ENCODE peak calls at places on chromosomes 5 and 9, in ten cellular contexts. One of them, this sample, is unnamed.

GRCh38 chr5:141821430-141821925 is 56.7 kb downstream of the PCDH1 start:
- DNase-seq in aorta: no peak
- DNase-seq in iPS-NIHi11: peak; percentile 84
- DNase-seq in iris pigment epithelial cell: peak; percentile 82
- DNase-seq in NCI-H1092 treated with DMSO at 0.1 percent for 48 hours: peak; percentile 4
- DNase-seq in PC-9: peak; percentile 25
- DNase-seq in NB4: peak; percentile 62
- DNase-seq in fibroblast of pulmonary artery: peak; percentile 90
- DNase-seq in progenitor cell of endocrine pancreas: no peak
- DNase-seq in T-helper 9 cell: no peak
- DNase-seq in this sample: no peak

GRCh38 chr5:132483661-132484385 is 6.8 kb downstream of the IRF1 start:
- DNase-seq in fibroblast of pulmonary artery: no peak
- DNase-seq in aorta: no peak
- DNase-seq in progenitor cell of endocrine pancreas: no peak
- DNase-seq in NCI-H1092 treated with DMSO at 0.1 percent for 48 hours: no peak
- DNase-seq in NB4: no peak
- DNase-seq in PC-9: no peak
- DNase-seq in iPS-NIHi11: no peak
- DNase-seq in T-helper 9 cell: no peak
- DNase-seq in iris pigment epithelial cell: no peak
- DNase-seq in this sample: no peak

GRCh38 chr9:69009708-69010107 is 4.2 kb downstream of the PRKACG start:
- DNase-seq in iris pigment epithelial cell: no peak
- DNase-seq in PC-9: no peak
- DNase-seq in fibroblast of pulmonary artery: no peak
- DNase-seq in aorta: no peak
- DNase-seq in NCI-H1092 treated with DMSO at 0.1 percent for 48 hours: no peak
- DNase-seq in NB4: no peak
- DNase-seq in T-helper 9 cell: no peak
- DNase-seq in progenitor cell of endocrine pancreas: no peak
- DNase-seq in iPS-NIHi11: no peak
- DNase-seq in this sample: no peak

GRCh38 chr5:181181650-181182565 is 23.1 kb downstream of the TRIM7 start:
- DNase-seq in PC-9: peak; percentile 78
- DNase-seq in aorta: peak; percentile 78
- DNase-seq in iPS-NIHi11: no peak
- DNase-seq in iris pigment epithelial cell: peak; percentile 78
- DNase-seq in fibroblast of pulmonary artery: peak; percentile 81
- DNase-seq in NB4: peak; percentile 77
- DNase-seq in progenitor cell of endocrine pancreas: peak; percentile 35
- DNase-seq in T-helper 9 cell: peak; percentile 57
- DNase-seq in NCI-H1092 treated with DMSO at 0.1 percent for 48 hours: no peak
- DNase-seq in this sample: no peak

GRCh38 chr9:33354651-33355211 is 47.6 kb downstream of the AQP7 start:
- DNase-seq in iPS-NIHi11: no peak
- DNase-seq in aorta: no peak
- DNase-seq in iris pigment epithelial cell: peak; percentile 91
- DNase-seq in T-helper 9 cell: no peak
- DNase-seq in progenitor cell of endocrine pancreas: no peak
- DNase-seq in NB4: no peak
- DNase-seq in PC-9: no peak
- DNase-seq in NCI-H1092 treated with DMSO at 0.1 percent for 48 hours: no peak
- DNase-seq in fibroblast of pulmonary artery: peak; percentile 84
- DNase-seq in this sample: no peak

GRCh38 chr5:83827111-83827541 is 106.5 kb upstream of the HAPLN1 start:
- DNase-seq in fibroblast of pulmonary artery: peak; percentile 92
- DNase-seq in progenitor cell of endocrine pancreas: no peak
- DNase-seq in iPS-NIHi11: no peak
- DNase-seq in NB4: peak; percentile 6
- DNase-seq in aorta: no peak
- DNase-seq in T-helper 9 cell: no peak
- DNase-seq in iris pigment epithelial cell: peak; percentile 94
- DNase-seq in NCI-H1092 treated with DMSO at 0.1 percent for 48 hours: no peak
- DNase-seq in PC-9: no peak
- DNase-seq in this sample: no peak

GRCh38 chr5:97854871-97855762 is 672.1 kb upstream of the RIOK2 start:
- DNase-seq in fibroblast of pulmonary artery: peak; percentile 85
- DNase-seq in NCI-H1092 treated with DMSO at 0.1 percent for 48 hours: no peak
- DNase-seq in PC-9: no peak
- DNase-seq in NB4: no peak
- DNase-seq in iris pigment epithelial cell: peak; percentile 71
- DNase-seq in T-helper 9 cell: no peak
- DNase-seq in progenitor cell of endocrine pancreas: no peak
- DNase-seq in iPS-NIHi11: peak; percentile 9
- DNase-seq in aorta: no peak
- DNase-seq in this sample: no peak

GRCh38 chr9:128847803-128848202 is 18.2 kb upstream of the SPOUT1 start:
- DNase-seq in NCI-H1092 treated with DMSO at 0.1 percent for 48 hours: no peak
- DNase-seq in iris pigment epithelial cell: no peak
- DNase-seq in aorta: no peak
- DNase-seq in fibroblast of pulmonary artery: no peak
- DNase-seq in PC-9: no peak
- DNase-seq in NB4: no peak
- DNase-seq in iPS-NIHi11: no peak
- DNase-seq in progenitor cell of endocrine pancreas: no peak
- DNase-seq in T-helper 9 cell: no peak
- DNase-seq in this sample: no peak

This sample was measured in T1000.